ENCODE peak calls at places on chromosomes 2 and 18, in five cellular contexts. One of them, this sample, is unnamed.
A peak's percentile ranks its signal among the peaks of the same experiment; 100 is the strongest.

GRCh38 chr2:18444806-18445205 is 115.6 kb downstream of the RDH14 start:
- DNase-seq in A549: no peak
- DNase-seq in K562: no peak
- DNase-seq in tibial nerve: no peak
- DNase-seq in stomach: no peak
- DNase-seq in this sample: no peak

GRCh38 chr2:202376460-202377307 is 557 bp downstream of the BMPR2 start:
- DNase-seq in A549: peak; percentile 48
- DNase-seq in K562: peak; percentile 21
- DNase-seq in tibial nerve: no peak
- DNase-seq in stomach: no peak
- DNase-seq in this sample: peak; percentile 48

GRCh38 chr2:62118160-62118559 is 77.8 kb upstream of the B3GNT2 start:
- DNase-seq in A549: no peak
- DNase-seq in K562: no peak
- DNase-seq in tibial nerve: no peak
- DNase-seq in stomach: no peak
- DNase-seq in this sample: no peak

GRCh38 chr2:119387381-119388129 is 20.8 kb downstream of the DBI start:
- DNase-seq in A549: peak; percentile 21
- DNase-seq in K562: peak; percentile 22
- DNase-seq in tibial nerve: peak; percentile 44
- DNase-seq in stomach: peak; percentile 90
- DNase-seq in this sample: peak; percentile 86

GRCh38 chr2:10776231-10776977 is 36.2 kb downstream of the PDIA6 start:
- DNase-seq in A549: no peak
- DNase-seq in K562: no peak
- DNase-seq in tibial nerve: no peak
- DNase-seq in stomach: peak; percentile 25
- DNase-seq in this sample: no peak

GRCh38 chr18:47244041-47244440 is 7.4 kb downstream of the SKOR2 start:
- DNase-seq in A549: no peak
- DNase-seq in K562: no peak
- DNase-seq in tibial nerve: no peak
- DNase-seq in stomach: no peak
- DNase-seq in this sample: no peak

GRCh38 chr18:68847219-68847860 is 49.5 kb downstream of the CCDC102B start:
- DNase-seq in A549: peak; percentile 21
- DNase-seq in K562: no peak
- DNase-seq in tibial nerve: no peak
- DNase-seq in stomach: no peak
- DNase-seq in this sample: no peak

GRCh38 chr2:152103271-152103670 is 4.4 kb upstream of the CACNB4 start:
- DNase-seq in A549: no peak
- DNase-seq in K562: no peak
- DNase-seq in tibial nerve: no peak
- DNase-seq in stomach: no peak
- DNase-seq in this sample: no peak

GRCh38 chr18:49251451-49251850 is 209.0 kb downstream of the DYM start:
- DNase-seq in A549: no peak
- DNase-seq in K562: no peak
- DNase-seq in tibial nerve: no peak
- DNase-seq in stomach: no peak
- DNase-seq in this sample: no peak

GRCh38 chr2:150860301-150860700 is 372.8 kb upstream of the RND3 start:
- DNase-seq in A549: no peak
- DNase-seq in K562: no peak
- DNase-seq in tibial nerve: no peak
- DNase-seq in stomach: no peak
- DNase-seq in this sample: no peak

GRCh38 chr18:60684843-60685513 is 312.4 kb upstream of the MC4R start:
- DNase-seq in A549: peak; percentile 8
- DNase-seq in K562: no peak
- DNase-seq in tibial nerve: no peak
- DNase-seq in stomach: no peak
- DNase-seq in this sample: no peak

GRCh38 chr2:234521536-234521935 is 24.7 kb upstream of the ARL4C start:
- DNase-seq in A549: no peak
- DNase-seq in K562: no peak
- DNase-seq in tibial nerve: no peak
- DNase-seq in stomach: no peak
- DNase-seq in this sample: no peak

GRCh38 chr2:51511002-51511401 is 479.1 kb upstream of the NRXN1 start:
- DNase-seq in A549: no peak
- DNase-seq in K562: no peak
- DNase-seq in tibial nerve: no peak
- DNase-seq in stomach: no peak
- DNase-seq in this sample: no peak

GRCh38 chr2:105244443-105244842 is 2.9 kb downstream of the GPR45 start:
- DNase-seq in A549: no peak
- DNase-seq in K562: no peak
- DNase-seq in tibial nerve: no peak
- DNase-seq in stomach: no peak
- DNase-seq in this sample: no peak

GRCh38 chr18:48184118-48184517 is 225.1 kb downstream of the ZBTB7C start:
- DNase-seq in A549: no peak
- DNase-seq in K562: no peak
- DNase-seq in tibial nerve: peak; percentile 27
- DNase-seq in stomach: no peak
- DNase-seq in this sample: no peak

GRCh38 chr2:25372405-25373268 is 30.9 kb upstream of the DNMT3A start:
- DNase-seq in A549: no peak
- DNase-seq in K562: no peak
- DNase-seq in tibial nerve: no peak
- DNase-seq in stomach: peak; percentile 24
- DNase-seq in this sample: no peak

DNA sequence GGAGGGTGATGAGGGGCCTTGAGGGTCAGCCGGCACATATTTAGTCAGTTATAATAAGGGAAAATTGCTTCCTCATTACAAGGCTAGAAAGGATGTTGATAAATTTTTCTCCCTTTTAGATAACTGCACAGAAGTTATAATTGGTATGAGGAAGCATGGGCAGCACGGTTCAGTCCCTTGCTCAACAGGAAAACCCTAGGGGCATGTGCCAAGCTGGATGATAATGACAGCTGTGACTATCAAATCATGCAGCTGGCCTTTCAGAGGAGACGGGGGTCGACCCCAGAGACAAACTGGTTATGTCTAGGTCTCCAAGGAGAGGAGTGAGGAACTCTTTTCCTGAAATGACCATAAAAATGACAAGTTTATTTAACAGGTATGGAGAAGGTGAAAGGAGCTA is 448.1 kb upstream of the VRK2 start:
- DNase-seq in A549: no peak
- DNase-seq in K562: no peak
- DNase-seq in tibial nerve: no peak
- DNase-seq in stomach: no peak
- DNase-seq in this sample: no peak
- TF ChIP-seq EP300 in A549: no peak
- TF ChIP-seq EP300 in K562: no peak
- TF ChIP-seq EP300 in tibial nerve: no peak
- TF ChIP-seq EP300 in stomach: no peak
- TF ChIP-seq EP300 in this sample: no peak

DNA sequence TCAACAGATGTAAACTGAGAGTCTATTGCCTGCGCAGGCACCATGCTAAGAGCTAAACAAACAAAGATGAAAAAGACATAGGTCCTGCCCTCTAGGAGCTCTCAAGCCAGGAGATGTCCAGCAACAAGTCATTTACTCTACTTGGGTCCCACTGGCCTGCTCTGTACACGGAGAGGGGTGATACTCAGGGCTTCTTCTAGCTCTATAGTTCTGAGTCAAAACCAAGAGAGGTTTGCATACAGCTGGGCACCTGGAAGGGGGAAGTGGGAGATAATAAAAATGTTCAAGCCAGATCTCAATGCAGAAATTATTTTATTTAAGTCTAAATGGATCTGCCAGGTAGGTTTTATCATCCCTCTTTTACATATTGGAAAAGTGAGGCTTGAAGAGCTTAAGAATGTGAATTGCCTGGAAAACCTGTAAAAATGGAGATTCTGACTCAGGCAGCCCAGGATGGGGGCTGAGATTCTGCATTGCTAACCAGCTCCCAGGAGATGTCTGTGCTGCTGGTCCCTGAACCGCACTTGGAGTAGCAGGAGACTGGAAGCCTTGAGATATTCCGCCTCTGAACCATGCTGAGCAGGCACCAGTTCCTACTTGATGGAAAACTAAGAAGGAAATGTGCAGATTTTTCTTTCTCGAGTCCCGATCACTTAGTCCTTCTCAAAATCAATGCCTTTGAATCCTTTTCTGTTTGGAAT is 201.1 kb downstream of the PRKCE start:
- DNase-seq in A549: no peak
- DNase-seq in K562: no peak
- DNase-seq in tibial nerve: no peak
- DNase-seq in stomach: no peak
- DNase-seq in this sample: no peak
- TF ChIP-seq EP300 in A549: no peak
- TF ChIP-seq EP300 in K562: no peak
- TF ChIP-seq EP300 in tibial nerve: no peak
- TF ChIP-seq EP300 in stomach: no peak
- TF ChIP-seq EP300 in this sample: no peak

DNA sequence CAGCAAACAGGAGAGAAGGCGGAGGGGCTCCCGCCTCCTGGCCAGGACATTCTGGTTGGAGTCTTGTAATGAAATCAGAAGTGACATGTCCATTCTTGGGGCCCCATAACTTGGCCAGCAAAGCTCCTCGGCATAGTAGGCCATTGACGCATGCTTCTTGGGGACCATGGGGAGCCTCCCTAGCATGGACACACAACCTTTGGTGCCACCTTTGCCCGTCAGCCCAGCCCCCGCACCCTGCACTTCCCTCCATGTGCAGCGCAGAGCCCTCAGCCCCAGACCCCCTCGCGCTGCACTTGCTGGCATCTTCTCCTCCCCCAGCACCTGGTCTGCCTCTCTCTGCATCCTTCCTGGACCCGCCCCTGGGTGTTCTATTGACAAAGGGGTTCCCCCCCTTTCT is 23.1 kb downstream of the DCDC2C start:
- DNase-seq in A549: no peak
- DNase-seq in K562: no peak
- DNase-seq in tibial nerve: no peak
- DNase-seq in stomach: no peak
- DNase-seq in this sample: peak; percentile 47
- TF ChIP-seq EP300 in A549: no peak
- TF ChIP-seq EP300 in K562: no peak
- TF ChIP-seq EP300 in tibial nerve: no peak
- TF ChIP-seq EP300 in stomach: no peak
- TF ChIP-seq EP300 in this sample: no peak

GRCh38 chr2:20526666-20527065 is 79.8 kb downstream of the RHOB start:
- DNase-seq in A549: no peak
- DNase-seq in K562: no peak
- DNase-seq in tibial nerve: no peak
- DNase-seq in stomach: peak; percentile 46
- DNase-seq in this sample: no peak

GRCh38 chr2:20526146-20526545 is 79.3 kb downstream of the RHOB start:
- DNase-seq in A549: no peak
- DNase-seq in K562: no peak
- DNase-seq in tibial nerve: no peak
- DNase-seq in stomach: no peak
- DNase-seq in this sample: no peak

GRCh38 chr2:20523798-20524197 is 76.9 kb downstream of the RHOB start:
- DNase-seq in A549: no peak
- DNase-seq in K562: no peak
- DNase-seq in tibial nerve: no peak
- DNase-seq in stomach: no peak
- DNase-seq in this sample: no peak

GRCh38 chr2:20524412-20525040 is 77.7 kb downstream of the RHOB start:
- DNase-seq in A549: no peak
- DNase-seq in K562: peak; percentile 67
- DNase-seq in tibial nerve: no peak
- DNase-seq in stomach: no peak
- DNase-seq in this sample: no peak

GRCh38 chr2:20525041-20526035 is 78.5 kb downstream of the RHOB start:
- DNase-seq in A549: peak; percentile 55
- DNase-seq in K562: peak; percentile 30
- DNase-seq in tibial nerve: peak; percentile 63
- DNase-seq in stomach: peak; percentile 44
- DNase-seq in this sample: peak; percentile 90
- TF ChIP-seq EP300 in A549: no peak
- TF ChIP-seq EP300 in K562: no peak
- TF ChIP-seq EP300 in tibial nerve: no peak
- TF ChIP-seq EP300 in stomach: no peak
- TF ChIP-seq EP300 in this sample: no peak